ENCODE peak calls at places on chromosome 11, in seven cellular contexts. H, I, Y, D, G, F and Z are unnamed samples.

GRCh38 chr11:69985331-69985653 is 92.8 kb upstream of the ANO1 start:
- DNase-seq in Y (no peak), D (no peak), I (no peak), F (no peak), H (no peak), G (no peak), Z (no peak)

GRCh38 chr11:82978422-82979099 is 77.0 kb downstream of the DDIAS start:
- DNase-seq in G (no peak), H (no peak), F (no peak), D (no peak), Y (no peak), I (no peak), Z (no peak)

GRCh38 chr11:119202554-119202953 is 3.6 kb upstream of the CBL start:
- DNase-seq in D (no peak), I (no peak), H (no peak), F (no peak), G (no peak), Y (no peak), Z (no peak)

GRCh38 chr11:92556435-92556834 is 331.8 kb downstream of the FAT3 start:
- DNase-seq in I (peak), Y (no peak), H (no peak), G (no peak), F (no peak), D (no peak), Z (peak)

GRCh38 chr11:122743949-122744876 is 88.7 kb downstream of the UBASH3B start:
- DNase-seq in F (peak), I (no peak), G (no peak), H (peak), D (peak), Y (no peak), Z (no peak)

GRCh38 chr11:44861829-44862545 is 88.7 kb downstream of the TP53I11 start:
- DNase-seq in D (peak), G (no peak), Y (no peak), I (no peak), F (peak), H (peak), Z (no peak)

GRCh38 chr11:12170984-12171383 is 60.6 kb downstream of the MICAL2 start:
- DNase-seq in H (no peak), G (no peak), I (no peak), F (no peak), Y (no peak), D (no peak), Z (no peak)

GRCh38 chr11:62077136-62077535 is 46.7 kb upstream of the INCENP start:
- DNase-seq in D (no peak), H (no peak), I (no peak), F (no peak), Y (no peak), G (no peak), Z (no peak)

GRCh38 chr11:72005347-72006260 is 6.9 kb downstream of the IL18BP start:
- DNase-seq in D (no peak), I (no peak), H (no peak), G (no peak), Y (no peak), F (no peak), Z (no peak)

GRCh38 chr11:64765291-64765803 is 5.6 kb upstream of the PYGM start:
- DNase-seq in I (no peak), D (no peak), Y (no peak), H (no peak), F (no peak), G (no peak), Z (no peak)

GRCh38 chr11:119741369-119742262 is 12.6 kb upstream of the NECTIN1 start:
- DNase-seq in Y (peak), G (no peak), H (no peak), D (peak), I (peak), F (peak), Z (peak)

GRCh38 chr11:9030601-9031000 is 26.8 kb upstream of the NRIP3 start:
- DNase-seq in D (no peak), H (no peak), Y (no peak), G (peak), F (no peak), I (no peak), Z (no peak)

GRCh38 chr11:76795936-76796441 is 12.8 kb downstream of the TSKU start:
- DNase-seq in H (no peak), G (no peak), Y (no peak), F (no peak), I (no peak), D (no peak), Z (no peak)

GRCh38 chr11:114099392-114100178 is 40.1 kb downstream of the ZBTB16 start:
- DNase-seq in G (no peak), H (no peak), D (no peak), F (no peak), I (no peak), Y (no peak), Z (no peak)

GRCh38 chr11:13145461-13145860 is 132.1 kb upstream of the BMAL1 start:
- DNase-seq in Y (no peak), I (no peak), D (no peak), H (no peak), G (no peak), F (no peak), Z (no peak)

GRCh38 chr11:1049431-1049891 is 12.9 kb upstream of the MUC6 start:
- DNase-seq in I (no peak), Y (no peak), G (no peak), F (no peak), H (no peak), D (no peak), Z (no peak)

GRCh38 chr11:25037431-25037830 is 540.6 kb downstream of the LUZP2 start:
- DNase-seq in I (no peak), Y (no peak), D (no peak), H (no peak), F (no peak), G (no peak), Z (no peak)

GRCh38 chr11:1532606-1533341 is 39.3 kb downstream of the DUSP8 start:
- DNase-seq in F (no peak), Y (no peak), G (no peak), D (no peak), I (no peak), H (no peak), Z (no peak)

GRCh38 chr11:1287928-1288327 is 21.5 kb downstream of the TOLLIP start:
- DNase-seq in F (no peak), H (no peak), Y (no peak), I (no peak), G (no peak), D (no peak), Z (no peak)

GRCh38 chr11:17230867-17231851 is 23.4 kb upstream of the PIK3C2A start:
- DNase-seq in Y (no peak), D (peak), H (peak), F (peak), G (no peak), I (no peak), Z (no peak)

GRCh38 chr11:74276581-74276980 is 34.9 kb downstream of the P4HA3 start:
- DNase-seq in D (no peak), I (no peak), F (no peak), Y (no peak), H (no peak), G (no peak), Z (no peak)

GRCh38 chr11:115054541-115055538 is 376.5 kb downstream of the NXPE2 start:
- DNase-seq in G (peak), F (no peak), H (no peak), Y (no peak), I (no peak), D (no peak), Z (no peak)

GRCh38 chr11:112797653-112798293 is 163.4 kb upstream of the NCAM1 start:
- DNase-seq in G (no peak), D (no peak), Y (peak), H (peak), I (peak), F (no peak), Z (peak)

GRCh38 chr11:61891331-61892084 is at the start of gene FADS3:
- DNase-seq in H (peak), Y (peak), F (peak), D (peak), I (peak), G (peak), Z (peak)

GRCh38 chr11:11192541-11192940 is 160.5 kb downstream of the CSNK2A3 start:
- DNase-seq in H (no peak), Y (no peak), F (no peak), I (no peak), G (no peak), D (no peak), Z (no peak)

GRCh38 chr11:85628771-85629341 is 463 bp downstream of the TMEM126B start:
- DNase-seq in F (no peak), H (peak), D (peak), I (no peak), G (no peak), Y (no peak), Z (no peak)

GRCh38 chr11:62186195-62186594 is 3.8 kb upstream of the SCGB1D1 start:
- DNase-seq in G (peak), F (no peak), D (no peak), H (no peak), Y (no peak), I (no peak), Z (no peak)